ENCODE peak calls at places on chromosome 7, in seven cellular contexts. One of them, this sample, is unnamed.
A peak's percentile ranks its signal among the peaks of the same experiment; 100 is the strongest.

GRCh38 chr7:10128748-10129147 is 844.9 kb upstream of the PHF14 start:
- DNase-seq in prostate gland: no peak
- DNase-seq in fibroblast of lung: peak; percentile 3
- DNase-seq in CD8-positive, alpha-beta T cell: no peak
- DNase-seq in tibial nerve: no peak
- DNase-seq in K562: no peak
- DNase-seq in thyroid gland: peak; percentile 4
- DNase-seq in this sample: no peak

GRCh38 chr7:27174077-27175004 is at the start of gene HOXA10:
- DNase-seq in prostate gland: peak; percentile 66
- DNase-seq in fibroblast of lung: no peak
- DNase-seq in CD8-positive, alpha-beta T cell: no peak
- DNase-seq in tibial nerve: peak; percentile 61
- DNase-seq in K562: no peak
- DNase-seq in thyroid gland: no peak
- DNase-seq in this sample: peak; percentile 61

GRCh38 chr7:119931230-119931824 is 341.6 kb upstream of the KCND2 start:
- DNase-seq in prostate gland: no peak
- DNase-seq in fibroblast of lung: peak; percentile 45
- DNase-seq in CD8-positive, alpha-beta T cell: no peak
- DNase-seq in tibial nerve: no peak
- DNase-seq in K562: peak; percentile 44
- DNase-seq in thyroid gland: no peak
- DNase-seq in this sample: no peak

GRCh38 chr7:142188159-142188558 is 69.7 kb downstream of the PRSS58 start:
- DNase-seq in prostate gland: no peak
- DNase-seq in fibroblast of lung: peak; percentile 36
- DNase-seq in CD8-positive, alpha-beta T cell: no peak
- DNase-seq in tibial nerve: no peak
- DNase-seq in K562: no peak
- DNase-seq in thyroid gland: no peak
- DNase-seq in this sample: no peak

GRCh38 chr7:64799-65430 is 127.5 kb upstream of the FAM20C start:
- DNase-seq in prostate gland: no peak
- DNase-seq in fibroblast of lung: no peak
- DNase-seq in CD8-positive, alpha-beta T cell: no peak
- DNase-seq in tibial nerve: no peak
- DNase-seq in K562: no peak
- DNase-seq in thyroid gland: peak; percentile 76
- DNase-seq in this sample: no peak

GRCh38 chr7:139647085-139647484 is 123.6 kb downstream of the CLEC2L start:
- DNase-seq in prostate gland: no peak
- DNase-seq in fibroblast of lung: peak; percentile 51
- DNase-seq in CD8-positive, alpha-beta T cell: no peak
- DNase-seq in tibial nerve: no peak
- DNase-seq in K562: no peak
- DNase-seq in thyroid gland: no peak
- DNase-seq in this sample: no peak

GRCh38 chr7:84447636-84448293 is 253.2 kb upstream of the SEMA3A start:
- DNase-seq in prostate gland: no peak
- DNase-seq in fibroblast of lung: no peak
- DNase-seq in CD8-positive, alpha-beta T cell: no peak
- DNase-seq in tibial nerve: no peak
- DNase-seq in K562: no peak
- DNase-seq in thyroid gland: no peak
- DNase-seq in this sample: no peak

GRCh38 chr7:93819699-93820098 is 70.9 kb downstream of the TFPI2 start:
- DNase-seq in prostate gland: no peak
- DNase-seq in fibroblast of lung: no peak
- DNase-seq in CD8-positive, alpha-beta T cell: no peak
- DNase-seq in tibial nerve: no peak
- DNase-seq in K562: no peak
- DNase-seq in thyroid gland: no peak
- DNase-seq in this sample: no peak

GRCh38 chr7:140316165-140316661 is 82.1 kb downstream of the SLC37A3 start:
- DNase-seq in prostate gland: peak; percentile 76
- DNase-seq in fibroblast of lung: peak; percentile 84
- DNase-seq in CD8-positive, alpha-beta T cell: no peak
- DNase-seq in tibial nerve: peak; percentile 39
- DNase-seq in K562: no peak
- DNase-seq in thyroid gland: peak; percentile 93
- DNase-seq in this sample: peak; percentile 94

GRCh38 chr7:111400088-111400487 is 162.2 kb downstream of the IMMP2L start:
- DNase-seq in prostate gland: no peak
- DNase-seq in fibroblast of lung: peak; percentile 4
- DNase-seq in CD8-positive, alpha-beta T cell: no peak
- DNase-seq in tibial nerve: no peak
- DNase-seq in K562: no peak
- DNase-seq in thyroid gland: no peak
- DNase-seq in this sample: no peak

GRCh38 chr7:95527776-95528250 is 42.1 kb downstream of the ASB4 start:
- DNase-seq in prostate gland: no peak
- DNase-seq in fibroblast of lung: no peak
- DNase-seq in CD8-positive, alpha-beta T cell: no peak
- DNase-seq in tibial nerve: no peak
- DNase-seq in K562: no peak
- DNase-seq in thyroid gland: peak; percentile 9
- DNase-seq in this sample: no peak

GRCh38 chr7:12884856-12885440 is 197.5 kb downstream of the ARL4A start:
- DNase-seq in prostate gland: no peak
- DNase-seq in fibroblast of lung: peak; percentile 65
- DNase-seq in CD8-positive, alpha-beta T cell: no peak
- DNase-seq in tibial nerve: no peak
- DNase-seq in K562: no peak
- DNase-seq in thyroid gland: no peak
- DNase-seq in this sample: no peak

GRCh38 chr7:92460510-92460909 is 13.2 kb downstream of the GATAD1 start:
- DNase-seq in prostate gland: no peak
- DNase-seq in fibroblast of lung: no peak
- DNase-seq in CD8-positive, alpha-beta T cell: no peak
- DNase-seq in tibial nerve: no peak
- DNase-seq in K562: no peak
- DNase-seq in thyroid gland: peak; percentile 83
- DNase-seq in this sample: no peak

GRCh38 chr7:46007194-46007593 is 86.1 kb upstream of the IGFBP3 start:
- DNase-seq in prostate gland: no peak
- DNase-seq in fibroblast of lung: peak; percentile 52
- DNase-seq in CD8-positive, alpha-beta T cell: no peak
- DNase-seq in tibial nerve: no peak
- DNase-seq in K562: no peak
- DNase-seq in thyroid gland: no peak
- DNase-seq in this sample: no peak
- H3K27ac ChIP-seq in prostate gland: no peak overlapping the region
- H3K27ac ChIP-seq in fibroblast of lung: no peak overlapping the region
- H3K27ac ChIP-seq in CD8-positive, alpha-beta T cell: no peak overlapping the region
- H3K27ac ChIP-seq in tibial nerve: no peak overlapping the region
- H3K27ac ChIP-seq in K562: no peak overlapping the region
- H3K27ac ChIP-seq in thyroid gland: no peak overlapping the region
- H3K27ac ChIP-seq in this sample: no peak overlapping the region

GRCh38 chr7:96699219-96699871 is 10.3 kb downstream of the SEM1 start:
- DNase-seq in prostate gland: no peak
- DNase-seq in fibroblast of lung: no peak
- DNase-seq in CD8-positive, alpha-beta T cell: no peak
- DNase-seq in tibial nerve: no peak
- DNase-seq in K562: no peak
- DNase-seq in thyroid gland: no peak
- DNase-seq in this sample: no peak
- H3K36me3 ChIP-seq in prostate gland: no peaks in the 10 kb centered on the region
- H3K36me3 ChIP-seq in fibroblast of lung: no peaks in the 10 kb centered on the region
- H3K36me3 ChIP-seq in CD8-positive, alpha-beta T cell: no peaks in the 10 kb centered on the region
- H3K36me3 ChIP-seq in tibial nerve: no peaks in the 10 kb centered on the region
- H3K36me3 ChIP-seq in K562: peaks cover 23% of the 10 kb centered on the region
- H3K36me3 ChIP-seq in thyroid gland: no peaks in the 10 kb centered on the region
- H3K36me3 ChIP-seq in this sample: no peaks in the 10 kb centered on the region

GRCh38 chr7:99881370-99881769 is 4.5 kb upstream of the OR2AE1 start:
- DNase-seq in prostate gland: no peak
- DNase-seq in fibroblast of lung: no peak
- DNase-seq in CD8-positive, alpha-beta T cell: no peak
- DNase-seq in tibial nerve: no peak
- DNase-seq in K562: no peak
- DNase-seq in thyroid gland: no peak
- DNase-seq in this sample: no peak

GRCh38 chr7:99876491-99876890 is 342 bp downstream of the OR2AE1 start:
- DNase-seq in prostate gland: no peak
- DNase-seq in fibroblast of lung: no peak
- DNase-seq in CD8-positive, alpha-beta T cell: no peak
- DNase-seq in tibial nerve: no peak
- DNase-seq in K562: no peak
- DNase-seq in thyroid gland: no peak
- DNase-seq in this sample: no peak

GRCh38 chr7:99876933-99877332 is at the start of gene OR2AE1:
- DNase-seq in prostate gland: no peak
- DNase-seq in fibroblast of lung: no peak
- DNase-seq in CD8-positive, alpha-beta T cell: no peak
- DNase-seq in tibial nerve: no peak
- DNase-seq in K562: no peak
- DNase-seq in thyroid gland: no peak
- DNase-seq in this sample: no peak
- H3K27ac ChIP-seq in prostate gland: no peak within 1 kb of the TSS
- H3K27ac ChIP-seq in fibroblast of lung: no peak within 1 kb of the TSS
- H3K27ac ChIP-seq in CD8-positive, alpha-beta T cell: no peak within 1 kb of the TSS
- H3K27ac ChIP-seq in tibial nerve: no peak within 1 kb of the TSS
- H3K27ac ChIP-seq in K562: no peak within 1 kb of the TSS
- H3K27ac ChIP-seq in thyroid gland: no peak within 1 kb of the TSS
- H3K27ac ChIP-seq in this sample: no peak within 1 kb of the TSS

GRCh38 chr7:129010075-129010474 is 44.8 kb downstream of the TNPO3 start:
- DNase-seq in prostate gland: no peak
- DNase-seq in fibroblast of lung: no peak
- DNase-seq in CD8-positive, alpha-beta T cell: no peak
- DNase-seq in tibial nerve: no peak
- DNase-seq in K562: no peak
- DNase-seq in thyroid gland: peak; percentile 89
- DNase-seq in this sample: no peak

GRCh38 chr7:129006636-129007414 is 48.1 kb downstream of the TNPO3 start:
- DNase-seq in prostate gland: no peak
- DNase-seq in fibroblast of lung: peak; percentile 44
- DNase-seq in CD8-positive, alpha-beta T cell: no peak
- DNase-seq in tibial nerve: no peak
- DNase-seq in K562: no peak
- DNase-seq in thyroid gland: no peak
- DNase-seq in this sample: no peak

GRCh38 chr7:129005186-129005585 is 49.7 kb downstream of the TNPO3 start:
- DNase-seq in prostate gland: no peak
- DNase-seq in fibroblast of lung: no peak
- DNase-seq in CD8-positive, alpha-beta T cell: no peak
- DNase-seq in tibial nerve: no peak
- DNase-seq in K562: no peak
- DNase-seq in thyroid gland: no peak
- DNase-seq in this sample: no peak

GRCh38 chr7:129009437-129009836 is 45.5 kb downstream of the TNPO3 start:
- DNase-seq in prostate gland: no peak
- DNase-seq in fibroblast of lung: no peak
- DNase-seq in CD8-positive, alpha-beta T cell: no peak
- DNase-seq in tibial nerve: no peak
- DNase-seq in K562: no peak
- DNase-seq in thyroid gland: no peak
- DNase-seq in this sample: no peak

DNA sequence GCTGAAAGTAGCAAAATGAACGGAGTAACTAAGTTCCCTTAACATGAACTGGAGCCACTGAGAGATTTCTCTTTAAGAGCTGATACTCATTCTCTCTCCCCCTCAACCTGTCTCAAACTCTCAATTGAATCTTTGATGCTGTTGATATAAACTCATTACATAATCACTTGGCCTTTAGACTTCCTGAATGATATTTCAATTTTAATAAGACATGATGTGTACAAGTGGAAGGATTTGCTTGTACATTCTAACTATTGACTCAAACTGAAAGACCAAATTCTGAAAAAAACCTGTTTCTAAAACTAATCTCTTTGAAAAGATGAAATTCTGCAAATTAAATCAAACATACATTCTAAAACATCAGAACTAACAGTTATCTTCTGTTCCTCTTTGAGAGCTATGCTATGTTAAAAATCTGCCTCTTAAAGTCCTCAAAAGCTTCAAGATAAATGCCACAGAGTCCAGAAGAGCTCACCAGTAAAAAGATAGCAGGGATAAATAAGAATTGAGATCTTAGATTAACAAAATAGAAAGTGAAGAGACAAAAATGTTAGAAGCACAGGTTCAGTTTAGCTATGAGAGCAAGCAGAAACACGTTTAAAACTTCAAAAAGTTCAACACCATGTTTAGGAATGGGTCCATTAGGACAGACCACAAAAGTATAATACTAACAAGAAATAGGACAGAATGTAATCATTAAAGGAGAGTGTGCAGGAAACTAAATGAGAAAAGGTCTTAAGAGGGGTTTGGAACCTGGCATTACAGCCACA is 46.1 kb downstream of the TNPO3 start:
- DNase-seq in prostate gland: no peak
- DNase-seq in fibroblast of lung: no peak
- DNase-seq in CD8-positive, alpha-beta T cell: no peak
- DNase-seq in tibial nerve: no peak
- DNase-seq in K562: no peak
- DNase-seq in thyroid gland: no peak
- DNase-seq in this sample: no peak
- H3K36me3 ChIP-seq in prostate gland: no peaks in the 10 kb centered on the region
- H3K36me3 ChIP-seq in fibroblast of lung: no peaks in the 10 kb centered on the region
- H3K36me3 ChIP-seq in CD8-positive, alpha-beta T cell: peaks cover 36% of the 10 kb centered on the region
- H3K36me3 ChIP-seq in tibial nerve: peaks cover 55% of the 10 kb centered on the region
- H3K36me3 ChIP-seq in K562: peaks cover 86% of the 10 kb centered on the region
- H3K36me3 ChIP-seq in thyroid gland: peaks cover 2% of the 10 kb centered on the region
- H3K36me3 ChIP-seq in this sample: peaks cover 36% of the 10 kb centered on the region

GRCh38 chr7:102429141-102429904 is 4.1 kb upstream of the ORAI2 start:
- DNase-seq in prostate gland: no peak
- DNase-seq in fibroblast of lung: no peak
- DNase-seq in CD8-positive, alpha-beta T cell: no peak
- DNase-seq in tibial nerve: no peak
- DNase-seq in K562: no peak
- DNase-seq in thyroid gland: no peak
- DNase-seq in this sample: no peak
- H3K27ac ChIP-seq in prostate gland: no peak overlapping the region
- H3K27ac ChIP-seq in fibroblast of lung: no peak overlapping the region
- H3K27ac ChIP-seq in CD8-positive, alpha-beta T cell: peak overlapping the region; percentile 18
- H3K27ac ChIP-seq in tibial nerve: no peak overlapping the region
- H3K27ac ChIP-seq in K562: no peak overlapping the region
- H3K27ac ChIP-seq in thyroid gland: no peak overlapping the region
- H3K27ac ChIP-seq in this sample: no peak overlapping the region